ENCODE peak calls at places on chromosomes 13 and 19, in five cellular contexts. L is non-pigmented ciliary epithelial cell, M is HT-29, N is HS-27A, K is stomach. S is an unnamed sample.

GRCh38 chr13:111323950-111324651 is 3.7 kb downstream of the TEX29 start:
- DNase-seq in M (no peak), L (no peak), K (peak), N (no peak), S (no peak)

GRCh38 chr19:3005345-3005744 is 23.7 kb downstream of the TLE2 start:
- DNase-seq in M (no peak), N (no peak), L (no peak), K (no peak), S (no peak)

GRCh38 chr19:1087813-1088418 is 7.3 kb downstream of the POLR2E start:
- DNase-seq in N (no peak), L (no peak), M (no peak), K (no peak), S (no peak)

GRCh38 chr19:3039641-3040077 is 10.6 kb upstream of the TLE2 start:
- DNase-seq in L (no peak), K (no peak), M (peak), N (no peak), S (no peak)

GRCh38 chr13:114087430-114087829 is 45.0 kb downstream of the RASA3 start:
- DNase-seq in K (peak), N (no peak), M (no peak), L (no peak), S (no peak)

GRCh38 chr19:35310331-35310730 is 18.4 kb downstream of the MAG start:
- DNase-seq in N (no peak), K (no peak), M (no peak), L (no peak), S (no peak)

GRCh38 chr13:91247768-91248167 is 99.7 kb upstream of the MIR17HG start:
- DNase-seq in L (no peak), M (peak), K (no peak), N (no peak), S (no peak)

GRCh38 chr13:39603424-39603947 is 493 bp upstream of the LHFPL6 start:
- DNase-seq in K (no peak), L (no peak), M (no peak), N (no peak), S (no peak)

GRCh38 chr19:46082728-46083050 is 41.8 kb downstream of the IGFL3 start:
- DNase-seq in K (no peak), N (no peak), L (no peak), M (no peak), S (no peak)

GRCh38 chr19:53577968-53578367 is 40.0 kb downstream of the ZNF331 start:
- DNase-seq in N (no peak), M (no peak), K (no peak), L (no peak), S (no peak)

GRCh38 chr19:10112037-10112751 is 701 bp downstream of the P2RY11 start:
- DNase-seq in M (no peak), N (no peak), K (no peak), L (no peak), S (no peak)

GRCh38 chr19:46486358-46486757 is 9.3 kb downstream of the PNMA8B start:
- DNase-seq in M (no peak), N (no peak), K (no peak), L (no peak), S (no peak)

GRCh38 chr19:12155324-12155723 is 1.2 kb downstream of the ZNF625 start:
- DNase-seq in M (no peak), K (no peak), N (no peak), L (no peak), S (no peak)

GRCh38 chr13:49821216-49821820 is 28.8 kb upstream of the KPNA3 start:
- DNase-seq in M (peak), L (no peak), N (no peak), K (no peak), S (no peak)

GRCh38 chr19:46624958-46625661 is at the start of gene PTGIR:
- DNase-seq in M (peak), K (no peak), L (no peak), N (no peak), S (no peak)

GRCh38 chr13:37375724-37376123 is 222.8 kb downstream of the POSTN start:
- DNase-seq in K (no peak), N (no peak), L (no peak), M (no peak), S (no peak)

GRCh38 chr19:53870485-53870844 is 2.8 kb downstream of the MYADM start:
- DNase-seq in K (peak), N (no peak), L (no peak), M (peak), S (no peak)

GRCh38 chr13:92959790-92960189 is 266.8 kb upstream of the GPC6 start:
- DNase-seq in L (no peak), K (no peak), M (no peak), N (no peak), S (no peak)

GRCh38 chr19:53775524-53775923 is 48.6 kb downstream of the NLRP12 start:
- DNase-seq in K (no peak), N (no peak), L (no peak), M (no peak), S (no peak)

GRCh38 chr13:49248433-49249002 is 793 bp downstream of the CDADC1 start:
- DNase-seq in L (no peak), M (peak), N (no peak), K (no peak), S (no peak)